ENCODE peak calls at places on chromosomes 3 and 15, in five cellular contexts. F, T, Y, U and X are unnamed samples.

GRCh38 chr3:151226088-151226563 is 23.1 kb upstream of the GPR171 start:
- DNase-seq in F (no peak), T (no peak), U (peak), Y (no peak), X (no peak)

GRCh38 chr15:26242565-26242964 is 379.4 kb upstream of the ATP10A start:
- DNase-seq in T (no peak), F (no peak), U (no peak), Y (no peak), X (no peak)

GRCh38 chr3:114852974-114853373 is 294.1 kb downstream of the ZBTB20 start:
- DNase-seq in Y (no peak), F (no peak), T (no peak), U (no peak), X (no peak)

GRCh38 chr15:62453979-62454378 is 288.9 kb upstream of the C2CD4B start:
- DNase-seq in T (no peak), F (no peak), U (no peak), Y (no peak), X (no peak)

GRCh38 chr3:22269827-22270226 is 518.8 kb upstream of the ZNF385D start:
- DNase-seq in F (no peak), Y (no peak), U (no peak), T (no peak), X (no peak)

GRCh38 chr15:80550219-80550909 is 144.7 kb upstream of the ABHD17C start:
- DNase-seq in T (no peak), U (no peak), Y (no peak), F (no peak), X (no peak)

GRCh38 chr3:134485075-134485536 is 679 bp downstream of the ANAPC13 start:
- DNase-seq in Y (no peak), T (no peak), F (no peak), U (peak), X (no peak)

GRCh38 chr3:184505479-184505878 is 56.1 kb upstream of the EPHB3 start:
- DNase-seq in F (no peak), T (no peak), Y (no peak), U (no peak), X (no peak)

GRCh38 chr3:27423463-27423862 is 54.3 kb upstream of the NEK10 start:
- DNase-seq in F (no peak), U (no peak), Y (no peak), T (no peak), X (no peak)

GRCh38 chr15:73485372-73485771 is 42.4 kb downstream of the REC114 start:
- DNase-seq in Y (no peak), T (no peak), U (no peak), F (no peak), X (no peak)

GRCh38 chr3:68089572-68089991 is 435.2 kb upstream of the SUCLG2 start:
- DNase-seq in U (no peak), Y (no peak), T (no peak), F (no peak), X (no peak)

GRCh38 chr3:10432156-10432845 is 73.1 kb downstream of the ATP2B2 start:
- DNase-seq in F (no peak), U (no peak), T (no peak), Y (no peak), X (no peak)

GRCh38 chr3:17783426-17783825 is 41.0 kb upstream of the TBC1D5 start:
- DNase-seq in F (no peak), T (no peak), Y (no peak), U (no peak), X (no peak)

GRCh38 chr3:49718419-49719213 is 868 bp downstream of the AMIGO3 start:
- DNase-seq in Y (no peak), T (peak), U (no peak), F (no peak), X (no peak)

GRCh38 chr15:23504003-23504402 is 57.0 kb upstream of the GOLGA6L2 start:
- DNase-seq in Y (no peak), U (no peak), T (no peak), F (no peak), X (no peak)

GRCh38 chr3:62103531-62103930 is 269.8 kb downstream of the FEZF2 start:
- DNase-seq in U (no peak), F (no peak), T (no peak), Y (no peak), X (no peak)

GRCh38 chr15:81296673-81297072 is 27.3 kb downstream of the STARD5 start:
- DNase-seq in T (no peak), Y (no peak), F (peak), U (no peak), X (peak)

GRCh38 chr3:107612581-107613182 is 89.9 kb downstream of the BBX start:
- DNase-seq in U (no peak), Y (no peak), F (no peak), T (no peak), X (no peak)

GRCh38 chr3:61381745-61382392 is 130.6 kb upstream of the FHIT start:
- DNase-seq in Y (no peak), F (no peak), U (peak), T (no peak), X (peak)

GRCh38 chr15:86256628-86257027 is 177.0 kb downstream of the AGBL1 start:
- DNase-seq in U (no peak), F (no peak), Y (no peak), T (no peak), X (no peak)

GRCh38 chr3:194556086-194557056 is 69.6 kb upstream of the ATP13A3 start:
- DNase-seq in F (no peak), U (no peak), T (no peak), Y (no peak), X (no peak)

GRCh38 chr15:48176097-48176496 is 2.0 kb downstream of the MYEF2 start:
- DNase-seq in T (no peak), Y (no peak), F (no peak), U (no peak), X (no peak)

GRCh38 chr3:157602424-157602823 is 99.2 kb upstream of the VEPH1 start:
- DNase-seq in Y (no peak), T (no peak), U (no peak), F (no peak), X (no peak)

GRCh38 chr3:71693641-71694040 is 31.6 kb downstream of the EIF4E3 start:
- DNase-seq in T (no peak), F (no peak), Y (no peak), U (no peak), X (no peak)

GRCh38 chr15:100812802-100813201 is 66.8 kb upstream of the ALDH1A3 start:
- DNase-seq in T (no peak), U (no peak), F (no peak), Y (no peak), X (no peak)